ENCODE peak calls at places on chromosome 6, in nine cellular contexts. O, K, M, C, P, Z, R, Q and G are unnamed samples.

GRCh38 chr6:159174263-159174974 is 5.2 kb downstream of the FNDC1 start:
- DNase-seq in O (peak; percentile 46), K (peak; percentile 81), M (peak; percentile 78), C (peak; percentile 85), P (peak; percentile 17), Z (peak; percentile 84), R (peak; percentile 87), Q (peak; percentile 61), G (no peak)

GRCh38 chr6:157548635-157549467 is 167.9 kb downstream of the ZDHHC14 start:
- DNase-seq in O (no peak), K (no peak), M (no peak), C (no peak), P (no peak), Z (no peak), R (no peak), Q (no peak), G (no peak)

GRCh38 chr6:33702345-33702977 is 9.0 kb downstream of the UQCC2 start:
- DNase-seq in O (no peak), K (no peak), M (no peak), C (peak; percentile 48), P (no peak), Z (peak; percentile 85), R (peak; percentile 49), Q (no peak), G (no peak)

GRCh38 chr6:168272379-168273011 is 47.1 kb downstream of the DACT2 start:
- DNase-seq in O (no peak), K (no peak), M (no peak), C (no peak), P (no peak), Z (peak; percentile 13), R (no peak), Q (no peak), G (no peak)

GRCh38 chr6:166556871-166557322 is 29.6 kb downstream of the RAMACL start:
- DNase-seq in O (no peak), K (no peak), M (no peak), C (peak; percentile 90), P (peak; percentile 98), Z (peak; percentile 98), R (no peak), Q (no peak), G (peak; percentile 97)

GRCh38 chr6:134938896-134939295 is 11.0 kb downstream of the ALDH8A1 start:
- DNase-seq in O (no peak), K (no peak), M (peak; percentile 34), C (no peak), P (no peak), Z (no peak), R (peak; percentile 24), Q (peak; percentile 6), G (no peak)

GRCh38 chr6:148559848-148560433 is 186.9 kb upstream of the UST start:
- DNase-seq in O (peak; percentile 45), K (peak; percentile 88), M (peak; percentile 71), C (peak; percentile 72), P (peak; percentile 56), Z (peak; percentile 77), R (peak; percentile 52), Q (peak; percentile 61), G (peak; percentile 33)

GRCh38 chr6:163391983-163392382 is 22.5 kb upstream of the QKI start:
- DNase-seq in O (no peak), K (no peak), M (no peak), C (no peak), P (no peak), Z (no peak), R (no peak), Q (no peak), G (no peak)